ENCODE peak calls at places on chromosomes 7 and 10, in five cellular contexts. One of them, this sample, is unnamed.

GRCh38 chr10:111207525-111207924 is 130.7 kb downstream of the ADRA2A start:
- DNase-seq in T-helper 2 cell: no peak
- DNase-seq in NCI-H187 treated with DMSO at 0.1 percent for 48 hours: peak
- DNase-seq in RCC 7860: no peak
- DNase-seq in amygdala: no peak
- DNase-seq in this sample: no peak

GRCh38 chr10:4650572-4650971 is 175.4 kb upstream of the AKR1E2 start:
- DNase-seq in T-helper 2 cell: no peak
- DNase-seq in NCI-H187 treated with DMSO at 0.1 percent for 48 hours: no peak
- DNase-seq in RCC 7860: no peak
- DNase-seq in amygdala: no peak
- DNase-seq in this sample: no peak

GRCh38 chr7:35505031-35505430 is 189.9 kb downstream of the HERPUD2 start:
- DNase-seq in T-helper 2 cell: no peak
- DNase-seq in NCI-H187 treated with DMSO at 0.1 percent for 48 hours: no peak
- DNase-seq in RCC 7860: no peak
- DNase-seq in amygdala: no peak
- DNase-seq in this sample: no peak

GRCh38 chr10:60978287-60979115 is 34.5 kb upstream of the RHOBTB1 start:
- DNase-seq in T-helper 2 cell: no peak
- DNase-seq in NCI-H187 treated with DMSO at 0.1 percent for 48 hours: no peak
- DNase-seq in RCC 7860: peak
- DNase-seq in amygdala: no peak
- DNase-seq in this sample: no peak

GRCh38 chr10:133258066-133258817 is 18.4 kb downstream of the ADAM8 start:
- DNase-seq in T-helper 2 cell: no peak
- DNase-seq in NCI-H187 treated with DMSO at 0.1 percent for 48 hours: no peak
- DNase-seq in RCC 7860: no peak
- DNase-seq in amygdala: no peak
- DNase-seq in this sample: peak

GRCh38 chr7:102287082-102287464 is 405 bp downstream of the SH2B2 start:
- DNase-seq in T-helper 2 cell: no peak
- DNase-seq in NCI-H187 treated with DMSO at 0.1 percent for 48 hours: no peak
- DNase-seq in RCC 7860: no peak
- DNase-seq in amygdala: no peak
- DNase-seq in this sample: no peak

GRCh38 chr7:95921543-95921942 is 149.2 kb downstream of the DYNC1I1 start:
- DNase-seq in T-helper 2 cell: no peak
- DNase-seq in NCI-H187 treated with DMSO at 0.1 percent for 48 hours: no peak
- DNase-seq in RCC 7860: peak
- DNase-seq in amygdala: no peak
- DNase-seq in this sample: no peak

GRCh38 chr10:114026189-114027040 is 17.3 kb upstream of the ADRB1 start:
- DNase-seq in T-helper 2 cell: no peak
- DNase-seq in NCI-H187 treated with DMSO at 0.1 percent for 48 hours: no peak
- DNase-seq in RCC 7860: peak
- DNase-seq in amygdala: no peak
- DNase-seq in this sample: no peak

GRCh38 chr10:15370212-15370740 is 813 bp downstream of the FAM171A1 start:
- DNase-seq in T-helper 2 cell: peak
- DNase-seq in NCI-H187 treated with DMSO at 0.1 percent for 48 hours: no peak
- DNase-seq in RCC 7860: no peak
- DNase-seq in amygdala: no peak
- DNase-seq in this sample: peak

GRCh38 chr10:102151774-102152544 is at the start of gene NOLC1:
- DNase-seq in T-helper 2 cell: peak
- DNase-seq in NCI-H187 treated with DMSO at 0.1 percent for 48 hours: peak
- DNase-seq in RCC 7860: peak
- DNase-seq in amygdala: peak
- DNase-seq in this sample: peak

This sample was measured in activated effector memory CD4-positive, alpha-beta T cell treated with anti-CD3 and anti-CD28 coated beads, Interleukin-2, amount 50 U/mL, for 16 hours.